ENCODE peak calls at places on chromosomes 2 and 18, in seven cellular contexts. One of them, this sample, is unnamed.

GRCh38 chr2:127362971-127363370 is 24.8 kb downstream of the MAP3K2 start:
- DNase-seq in iPS-NIHi11: no peak
- DNase-seq in posterior cingulate gyrus: no peak
- DNase-seq in skeletal muscle cell: no peak
- DNase-seq in stimulated activated CD4-positive, alpha-beta T cell treated with anti-CD3 and anti-CD28 coated beads, Interleukin-2, amount 100 ng/mL, for 48 hours: no peak
- DNase-seq in GM12865: no peak
- DNase-seq in nephron progenitor cell: no peak
- DNase-seq in this sample: no peak

GRCh38 chr2:206526416-206526815 is 83.1 kb downstream of the ADAM23 start:
- DNase-seq in iPS-NIHi11: no peak
- DNase-seq in posterior cingulate gyrus: no peak
- DNase-seq in skeletal muscle cell: no peak
- DNase-seq in stimulated activated CD4-positive, alpha-beta T cell treated with anti-CD3 and anti-CD28 coated beads, Interleukin-2, amount 100 ng/mL, for 48 hours: no peak
- DNase-seq in GM12865: no peak
- DNase-seq in nephron progenitor cell: no peak
- DNase-seq in this sample: peak

GRCh38 chr2:236574000-236574399 is 4.4 kb downstream of the ACKR3 start:
- DNase-seq in iPS-NIHi11: no peak
- DNase-seq in posterior cingulate gyrus: no peak
- DNase-seq in skeletal muscle cell: no peak
- DNase-seq in stimulated activated CD4-positive, alpha-beta T cell treated with anti-CD3 and anti-CD28 coated beads, Interleukin-2, amount 100 ng/mL, for 48 hours: no peak
- DNase-seq in GM12865: no peak
- DNase-seq in nephron progenitor cell: no peak
- DNase-seq in this sample: no peak

GRCh38 chr2:125559186-125559585 is 1096.8 kb upstream of the GYPC start:
- DNase-seq in iPS-NIHi11: no peak
- DNase-seq in posterior cingulate gyrus: no peak
- DNase-seq in skeletal muscle cell: no peak
- DNase-seq in stimulated activated CD4-positive, alpha-beta T cell treated with anti-CD3 and anti-CD28 coated beads, Interleukin-2, amount 100 ng/mL, for 48 hours: no peak
- DNase-seq in GM12865: peak
- DNase-seq in nephron progenitor cell: no peak
- DNase-seq in this sample: no peak

GRCh38 chr18:10660485-10660884 is 134.7 kb downstream of the NAPG start:
- DNase-seq in iPS-NIHi11: no peak
- DNase-seq in posterior cingulate gyrus: no peak
- DNase-seq in skeletal muscle cell: peak
- DNase-seq in stimulated activated CD4-positive, alpha-beta T cell treated with anti-CD3 and anti-CD28 coated beads, Interleukin-2, amount 100 ng/mL, for 48 hours: no peak
- DNase-seq in GM12865: no peak
- DNase-seq in nephron progenitor cell: no peak
- DNase-seq in this sample: no peak

GRCh38 chr2:126368778-126369177 is 287.2 kb upstream of the GYPC start:
- DNase-seq in iPS-NIHi11: no peak
- DNase-seq in posterior cingulate gyrus: no peak
- DNase-seq in skeletal muscle cell: no peak
- DNase-seq in stimulated activated CD4-positive, alpha-beta T cell treated with anti-CD3 and anti-CD28 coated beads, Interleukin-2, amount 100 ng/mL, for 48 hours: no peak
- DNase-seq in GM12865: no peak
- DNase-seq in nephron progenitor cell: no peak
- DNase-seq in this sample: no peak

GRCh38 chr18:35753306-35753910 is 171.9 kb downstream of the GALNT1 start:
- DNase-seq in iPS-NIHi11: no peak
- DNase-seq in posterior cingulate gyrus: no peak
- DNase-seq in skeletal muscle cell: no peak
- DNase-seq in stimulated activated CD4-positive, alpha-beta T cell treated with anti-CD3 and anti-CD28 coated beads, Interleukin-2, amount 100 ng/mL, for 48 hours: no peak
- DNase-seq in GM12865: no peak
- DNase-seq in nephron progenitor cell: no peak
- DNase-seq in this sample: no peak

GRCh38 chr2:105893011-105893995 is 148.6 kb downstream of the NCK2 start:
- DNase-seq in iPS-NIHi11: no peak
- DNase-seq in posterior cingulate gyrus: no peak
- DNase-seq in skeletal muscle cell: no peak
- DNase-seq in stimulated activated CD4-positive, alpha-beta T cell treated with anti-CD3 and anti-CD28 coated beads, Interleukin-2, amount 100 ng/mL, for 48 hours: no peak
- DNase-seq in GM12865: no peak
- DNase-seq in nephron progenitor cell: no peak
- DNase-seq in this sample: no peak

GRCh38 chr2:26692814-26693286 is 328 bp downstream of the KCNK3 start:
- DNase-seq in iPS-NIHi11: peak
- DNase-seq in posterior cingulate gyrus: no peak
- DNase-seq in skeletal muscle cell: no peak
- DNase-seq in stimulated activated CD4-positive, alpha-beta T cell treated with anti-CD3 and anti-CD28 coated beads, Interleukin-2, amount 100 ng/mL, for 48 hours: no peak
- DNase-seq in GM12865: no peak
- DNase-seq in nephron progenitor cell: no peak
- DNase-seq in this sample: no peak

GRCh38 chr2:138213624-138214023 is 249.4 kb downstream of the HNMT start:
- DNase-seq in iPS-NIHi11: no peak
- DNase-seq in posterior cingulate gyrus: no peak
- DNase-seq in skeletal muscle cell: no peak
- DNase-seq in stimulated activated CD4-positive, alpha-beta T cell treated with anti-CD3 and anti-CD28 coated beads, Interleukin-2, amount 100 ng/mL, for 48 hours: no peak
- DNase-seq in GM12865: no peak
- DNase-seq in nephron progenitor cell: no peak
- DNase-seq in this sample: no peak

GRCh38 chr2:125543968-125544514 is 1111.9 kb upstream of the GYPC start:
- DNase-seq in iPS-NIHi11: no peak
- DNase-seq in posterior cingulate gyrus: no peak
- DNase-seq in skeletal muscle cell: no peak
- DNase-seq in stimulated activated CD4-positive, alpha-beta T cell treated with anti-CD3 and anti-CD28 coated beads, Interleukin-2, amount 100 ng/mL, for 48 hours: no peak
- DNase-seq in GM12865: no peak
- DNase-seq in nephron progenitor cell: no peak
- DNase-seq in this sample: no peak

GRCh38 chr2:50346104-50346503 is 685.8 kb downstream of the NRXN1 start:
- DNase-seq in iPS-NIHi11: peak
- DNase-seq in posterior cingulate gyrus: no peak
- DNase-seq in skeletal muscle cell: no peak
- DNase-seq in stimulated activated CD4-positive, alpha-beta T cell treated with anti-CD3 and anti-CD28 coated beads, Interleukin-2, amount 100 ng/mL, for 48 hours: no peak
- DNase-seq in GM12865: no peak
- DNase-seq in nephron progenitor cell: peak
- DNase-seq in this sample: no peak

GRCh38 chr2:144469788-144470187 is 50.1 kb downstream of the ZEB2 start:
- DNase-seq in iPS-NIHi11: no peak
- DNase-seq in posterior cingulate gyrus: no peak
- DNase-seq in skeletal muscle cell: no peak
- DNase-seq in stimulated activated CD4-positive, alpha-beta T cell treated with anti-CD3 and anti-CD28 coated beads, Interleukin-2, amount 100 ng/mL, for 48 hours: no peak
- DNase-seq in GM12865: no peak
- DNase-seq in nephron progenitor cell: no peak
- DNase-seq in this sample: no peak

GRCh38 chr2:111634995-111635538 is 248.9 kb downstream of the ANAPC1 start:
- DNase-seq in iPS-NIHi11: no peak
- DNase-seq in posterior cingulate gyrus: no peak
- DNase-seq in skeletal muscle cell: no peak
- DNase-seq in stimulated activated CD4-positive, alpha-beta T cell treated with anti-CD3 and anti-CD28 coated beads, Interleukin-2, amount 100 ng/mL, for 48 hours: no peak
- DNase-seq in GM12865: no peak
- DNase-seq in nephron progenitor cell: no peak
- DNase-seq in this sample: no peak

GRCh38 chr18:8776544-8776943 is 71.2 kb downstream of the MTCL1 start:
- DNase-seq in iPS-NIHi11: no peak
- DNase-seq in posterior cingulate gyrus: no peak
- DNase-seq in skeletal muscle cell: no peak
- DNase-seq in stimulated activated CD4-positive, alpha-beta T cell treated with anti-CD3 and anti-CD28 coated beads, Interleukin-2, amount 100 ng/mL, for 48 hours: no peak
- DNase-seq in GM12865: no peak
- DNase-seq in nephron progenitor cell: no peak
- DNase-seq in this sample: no peak

This sample was measured in SJCRH30.